ENCODE peak calls at places on chromosomes 11 and 22, in four cellular contexts. One of them, this sample, is unnamed.
A peak's percentile ranks its signal among the peaks of the same experiment; 100 is the strongest.

GRCh38 chr11:122808494-122808893 is 29.8 kb upstream of the CRTAM start:
- DNase-seq in cerebellum: no peak
- DNase-seq in cardiac fibroblast: peak; percentile 63
- DNase-seq in activated CD4-positive, CD25-positive, alpha-beta regulatory T cell treated with anti-CD3 and anti-CD28 coated beads, Interleukin-2, amount 50 U/mL, for 72 hours: no peak
- DNase-seq in this sample: peak; percentile 90

GRCh38 chr11:22792497-22792896 is 37.1 kb downstream of the SVIP start:
- DNase-seq in cerebellum: no peak
- DNase-seq in cardiac fibroblast: peak; percentile 92
- DNase-seq in activated CD4-positive, CD25-positive, alpha-beta regulatory T cell treated with anti-CD3 and anti-CD28 coated beads, Interleukin-2, amount 50 U/mL, for 72 hours: no peak
- DNase-seq in this sample: peak; percentile 52

GRCh38 chr11:19193916-19194315 is 7.9 kb downstream of the CSRP3 start:
- DNase-seq in cerebellum: no peak
- DNase-seq in cardiac fibroblast: no peak
- DNase-seq in activated CD4-positive, CD25-positive, alpha-beta regulatory T cell treated with anti-CD3 and anti-CD28 coated beads, Interleukin-2, amount 50 U/mL, for 72 hours: no peak
- DNase-seq in this sample: no peak

GRCh38 chr22:46087816-46088277 is 62.5 kb upstream of the PPARA start:
- DNase-seq in cerebellum: peak; percentile 71
- DNase-seq in cardiac fibroblast: peak; percentile 94
- DNase-seq in activated CD4-positive, CD25-positive, alpha-beta regulatory T cell treated with anti-CD3 and anti-CD28 coated beads, Interleukin-2, amount 50 U/mL, for 72 hours: no peak
- DNase-seq in this sample: peak; percentile 87

GRCh38 chr22:24247564-24248344 is 2.9 kb upstream of the GGT5 start:
- DNase-seq in cerebellum: peak; percentile 88
- DNase-seq in cardiac fibroblast: peak; percentile 98
- DNase-seq in activated CD4-positive, CD25-positive, alpha-beta regulatory T cell treated with anti-CD3 and anti-CD28 coated beads, Interleukin-2, amount 50 U/mL, for 72 hours: peak; percentile 50
- DNase-seq in this sample: peak; percentile 66

GRCh38 chr11:12016246-12016645 is 7.8 kb upstream of the DKK3 start:
- DNase-seq in cerebellum: no peak
- DNase-seq in cardiac fibroblast: no peak
- DNase-seq in activated CD4-positive, CD25-positive, alpha-beta regulatory T cell treated with anti-CD3 and anti-CD28 coated beads, Interleukin-2, amount 50 U/mL, for 72 hours: no peak
- DNase-seq in this sample: no peak

GRCh38 chr11:567629-568258 is 7.0 kb downstream of the RASSF7 start:
- DNase-seq in cerebellum: no peak
- DNase-seq in cardiac fibroblast: no peak
- DNase-seq in activated CD4-positive, CD25-positive, alpha-beta regulatory T cell treated with anti-CD3 and anti-CD28 coated beads, Interleukin-2, amount 50 U/mL, for 72 hours: no peak
- DNase-seq in this sample: no peak

GRCh38 chr11:62855571-62856332 is 16.4 kb upstream of the WDR74 start:
- DNase-seq in cerebellum: peak; percentile 96
- DNase-seq in cardiac fibroblast: peak; percentile 99
- DNase-seq in activated CD4-positive, CD25-positive, alpha-beta regulatory T cell treated with anti-CD3 and anti-CD28 coated beads, Interleukin-2, amount 50 U/mL, for 72 hours: peak; percentile 98
- DNase-seq in this sample: peak; percentile 99

GRCh38 chr22:37623075-37624016 is 14.7 kb downstream of the GGA1 start:
- DNase-seq in cerebellum: peak; percentile 66
- DNase-seq in cardiac fibroblast: peak; percentile 62
- DNase-seq in activated CD4-positive, CD25-positive, alpha-beta regulatory T cell treated with anti-CD3 and anti-CD28 coated beads, Interleukin-2, amount 50 U/mL, for 72 hours: peak; percentile 75
- DNase-seq in this sample: peak; percentile 65

GRCh38 chr22:22576244-22576988 is 17.4 kb upstream of the PRAME start:
- DNase-seq in cerebellum: peak; percentile 6
- DNase-seq in cardiac fibroblast: peak; percentile 54
- DNase-seq in activated CD4-positive, CD25-positive, alpha-beta regulatory T cell treated with anti-CD3 and anti-CD28 coated beads, Interleukin-2, amount 50 U/mL, for 72 hours: peak; percentile 44
- DNase-seq in this sample: peak; percentile 75

GRCh38 chr11:74438681-74439080 is 28.7 kb downstream of the KCNE3 start:
- DNase-seq in cerebellum: no peak
- DNase-seq in cardiac fibroblast: no peak
- DNase-seq in activated CD4-positive, CD25-positive, alpha-beta regulatory T cell treated with anti-CD3 and anti-CD28 coated beads, Interleukin-2, amount 50 U/mL, for 72 hours: no peak
- DNase-seq in this sample: no peak

GRCh38 chr11:69558519-69558941 is 77.1 kb downstream of the LINC01488 start:
- DNase-seq in cerebellum: no peak
- DNase-seq in cardiac fibroblast: no peak
- DNase-seq in activated CD4-positive, CD25-positive, alpha-beta regulatory T cell treated with anti-CD3 and anti-CD28 coated beads, Interleukin-2, amount 50 U/mL, for 72 hours: no peak
- DNase-seq in this sample: no peak

GRCh38 chr11:87239001-87239400 is 201.3 kb downstream of the TMEM135 start:
- DNase-seq in cerebellum: no peak
- DNase-seq in cardiac fibroblast: peak; percentile 40
- DNase-seq in activated CD4-positive, CD25-positive, alpha-beta regulatory T cell treated with anti-CD3 and anti-CD28 coated beads, Interleukin-2, amount 50 U/mL, for 72 hours: no peak
- DNase-seq in this sample: no peak